ENCODE peak calls at places on chromosomes 12 and 14, in ten cellular contexts. U is stimulated activated CD4-positive, alpha-beta T cell treated with anti-CD3 and anti-CD28 coated beads, Interleukin-1b, Interleukin-23, amount 100 ng/mL, for 24 hours; Q is CD4-positive, alpha-beta T cell; O is LoVo; I is HT1080; W is Daoy; Y is stimulated activated effector memory CD8-positive, alpha-beta T cell treated with anti-CD3 and anti-CD28 coated beads, Interleukin-12 subunit alpha, Interleukin-12 subunit beta, amount 100 ng/mL, for 72 hours; A is iPS-NIHi11; N is stimulated activated CD8-positive, alpha-beta memory T cell treated with anti-CD3 and anti-CD28 coated beads, Interleukin-15, amount 100 ng/mL, for 48 hours; L is gastrocnemius medialis. J is an unnamed sample.

GRCh38 chr14:44490966-44491365 is 16.1 kb downstream of the FSCB start:
- DNase-seq in U (no peak), Q (no peak), O (no peak), I (no peak), W (no peak), Y (no peak), A (no peak), N (no peak), L (no peak), J (no peak)

GRCh38 chr14:70655110-70655826 is 13.6 kb downstream of the TTC9 start:
- DNase-seq in U (peak; percentile 52), Q (peak; percentile 65), O (no peak), I (peak; percentile 67), W (peak; percentile 42), Y (no peak), A (peak; percentile 65), N (peak; percentile 54), L (no peak), J (no peak)

GRCh38 chr14:68627050-68627867 is 165.6 kb downstream of the ZFP36L1 start:
- DNase-seq in U (no peak), Q (no peak), O (peak; percentile 19), I (no peak), W (no peak), Y (no peak), A (no peak), N (no peak), L (no peak), J (peak; percentile 99)

GRCh38 chr12:14619731-14620501 is 52.2 kb upstream of the PLBD1 start:
- DNase-seq in U (no peak), Q (no peak), O (peak; percentile 23), I (no peak), W (no peak), Y (no peak), A (no peak), N (no peak), L (no peak), J (no peak)

GRCh38 chr14:52683985-52684520 is 11.3 kb downstream of the ERO1A start:
- DNase-seq in U (no peak), Q (no peak), O (no peak), I (no peak), W (no peak), Y (no peak), A (no peak), N (no peak), L (no peak), J (no peak)

GRCh38 chr12:116216022-116216756 is 61.3 kb downstream of the MED13L start:
- DNase-seq in U (no peak), Q (no peak), O (no peak), I (no peak), W (no peak), Y (no peak), A (no peak), N (no peak), L (no peak), J (no peak)

GRCh38 chr14:103123128-103123633 is at the start of gene TNFAIP2:
- DNase-seq in U (no peak), Q (no peak), O (no peak), I (no peak), W (peak; percentile 70), Y (no peak), A (peak; percentile 70), N (no peak), L (no peak), J (peak; percentile 25)

GRCh38 chr12:39157696-39158342 is 252.4 kb upstream of the CPNE8 start:
- DNase-seq in U (no peak), Q (no peak), O (no peak), I (no peak), W (no peak), Y (no peak), A (no peak), N (no peak), L (no peak), J (no peak)

GRCh38 chr12:94575645-94576393 is 74.5 kb downstream of the TMCC3 start:
- DNase-seq in U (no peak), Q (no peak), O (no peak), I (no peak), W (no peak), Y (no peak), A (no peak), N (no peak), L (no peak), J (no peak)

GRCh38 chr12:124413401-124413800 is 118.5 kb downstream of the RFLNA start:
- DNase-seq in U (no peak), Q (no peak), O (no peak), I (no peak), W (no peak), Y (no peak), A (no peak), N (no peak), L (no peak), J (no peak)

GRCh38 chr14:54343276-54344121 is 53.3 kb upstream of the CDKN3 start:
- DNase-seq in U (no peak), Q (no peak), O (peak; percentile 72), I (no peak), W (peak; percentile 77), Y (no peak), A (no peak), N (no peak), L (peak; percentile 23), J (no peak)

GRCh38 chr14:100246809-100247428 is 8.0 kb downstream of the YY1 start:
- DNase-seq in U (no peak), Q (no peak), O (peak; percentile 50), I (peak; percentile 50), W (peak; percentile 44), Y (no peak), A (peak; percentile 65), N (no peak), L (no peak), J (peak; percentile 20)

GRCh38 chr12:95898081-95898480 is 39.3 kb downstream of the SNRPF start:
- DNase-seq in U (no peak), Q (no peak), O (no peak), I (no peak), W (no peak), Y (no peak), A (no peak), N (no peak), L (no peak), J (no peak)

GRCh38 chr12:6145584-6145983 is 21.1 kb upstream of the VWF start:
- DNase-seq in U (no peak), Q (no peak), O (no peak), I (no peak), W (no peak), Y (no peak), A (no peak), N (no peak), L (no peak), J (no peak)

GRCh38 chr14:73166399-73166798 is 30.1 kb downstream of the PSEN1 start:
- DNase-seq in U (no peak), Q (no peak), O (no peak), I (no peak), W (no peak), Y (no peak), A (no peak), N (no peak), L (no peak), J (no peak)

GRCh38 chr12:39122562-39123204 is 217.3 kb upstream of the CPNE8 start:
- DNase-seq in U (no peak), Q (no peak), O (no peak), I (no peak), W (no peak), Y (no peak), A (peak; percentile 42), N (no peak), L (no peak), J (no peak)

GRCh38 chr12:50101663-50102062 is 2.1 kb upstream of the GPD1 start:
- DNase-seq in U (no peak), Q (no peak), O (peak; percentile 30), I (peak; percentile 42), W (no peak), Y (no peak), A (peak; percentile 76), N (no peak), L (no peak), J (peak; percentile 16)

GRCh38 chr12:114783176-114783575 is 99.2 kb upstream of the TBX3 start:
- DNase-seq in U (no peak), Q (no peak), O (no peak), I (no peak), W (no peak), Y (no peak), A (no peak), N (no peak), L (no peak), J (no peak)

GRCh38 chr12:75478395-75478794 is 2.2 kb upstream of the GLIPR1 start:
- DNase-seq in U (no peak), Q (no peak), O (no peak), I (peak; percentile 31), W (no peak), Y (no peak), A (no peak), N (no peak), L (no peak), J (no peak)

GRCh38 chr12:31951939-31952338 is 7.3 kb upstream of the RESF1 start:
- DNase-seq in U (no peak), Q (no peak), O (no peak), I (no peak), W (no peak), Y (no peak), A (no peak), N (no peak), L (no peak), J (no peak)

GRCh38 chr12:72723732-72724131 is 451.6 kb downstream of the TRHDE start:
- DNase-seq in U (no peak), Q (no peak), O (no peak), I (peak; percentile 3), W (no peak), Y (no peak), A (no peak), N (no peak), L (no peak), J (no peak)

GRCh38 chr12:6224550-6224949 is 24.4 kb downstream of the CD9 start:
- DNase-seq in U (no peak), Q (no peak), O (no peak), I (peak; percentile 66), W (peak; percentile 78), Y (no peak), A (no peak), N (no peak), L (no peak), J (no peak)

J was measured in RCC 7860.